ENCODE peak calls at places on chromosomes 3 and 15, in eight cellular contexts. One of them, this sample, is unnamed.
A peak's percentile ranks its signal among the peaks of the same experiment; 100 is the strongest.

GRCh38 chr15:46786886-46787285 is 930.4 kb upstream of the SEMA6D start:
- DNase-seq in mesothelial cell of epicardium: no peak
- DNase-seq in stimulated activated CD4-positive, alpha-beta T cell treated with anti-CD3 and anti-CD28 coated beads, Interleukin-4, amount 100 ng/mL, for 1 hour: no peak
- DNase-seq in A549: no peak
- DNase-seq in GM04504: no peak
- DNase-seq in HT-29: peak; percentile 16
- DNase-seq in NCI-H1092 treated with DMSO at 0.1 percent for 48 hours: peak; percentile 8
- DNase-seq in substantia nigra: no peak
- DNase-seq in this sample: no peak

GRCh38 chr3:147305533-147306241 is 100.7 kb downstream of the ZIC4 start:
- DNase-seq in mesothelial cell of epicardium: no peak
- DNase-seq in stimulated activated CD4-positive, alpha-beta T cell treated with anti-CD3 and anti-CD28 coated beads, Interleukin-4, amount 100 ng/mL, for 1 hour: no peak
- DNase-seq in A549: no peak
- DNase-seq in GM04504: no peak
- DNase-seq in HT-29: no peak
- DNase-seq in NCI-H1092 treated with DMSO at 0.1 percent for 48 hours: no peak
- DNase-seq in substantia nigra: no peak
- DNase-seq in this sample: no peak

GRCh38 chr3:39941941-39942340 is 132.5 kb downstream of the MYRIP start:
- DNase-seq in mesothelial cell of epicardium: no peak
- DNase-seq in stimulated activated CD4-positive, alpha-beta T cell treated with anti-CD3 and anti-CD28 coated beads, Interleukin-4, amount 100 ng/mL, for 1 hour: no peak
- DNase-seq in A549: no peak
- DNase-seq in GM04504: no peak
- DNase-seq in HT-29: no peak
- DNase-seq in NCI-H1092 treated with DMSO at 0.1 percent for 48 hours: peak; percentile 43
- DNase-seq in substantia nigra: no peak
- DNase-seq in this sample: no peak

GRCh38 chr3:165669967-165670366 is 167.3 kb downstream of the BCHE start:
- DNase-seq in mesothelial cell of epicardium: no peak
- DNase-seq in stimulated activated CD4-positive, alpha-beta T cell treated with anti-CD3 and anti-CD28 coated beads, Interleukin-4, amount 100 ng/mL, for 1 hour: no peak
- DNase-seq in A549: no peak
- DNase-seq in GM04504: no peak
- DNase-seq in HT-29: no peak
- DNase-seq in NCI-H1092 treated with DMSO at 0.1 percent for 48 hours: no peak
- DNase-seq in substantia nigra: no peak
- DNase-seq in this sample: no peak

GRCh38 chr15:55909036-55909811 is 84.2 kb downstream of the NEDD4 start:
- DNase-seq in mesothelial cell of epicardium: no peak
- DNase-seq in stimulated activated CD4-positive, alpha-beta T cell treated with anti-CD3 and anti-CD28 coated beads, Interleukin-4, amount 100 ng/mL, for 1 hour: no peak
- DNase-seq in A549: peak; percentile 66
- DNase-seq in GM04504: peak; percentile 51
- DNase-seq in HT-29: no peak
- DNase-seq in NCI-H1092 treated with DMSO at 0.1 percent for 48 hours: no peak
- DNase-seq in substantia nigra: no peak
- DNase-seq in this sample: no peak

GRCh38 chr3:179272385-179272784 is 21.5 kb upstream of the KCNMB3 start:
- DNase-seq in mesothelial cell of epicardium: no peak
- DNase-seq in stimulated activated CD4-positive, alpha-beta T cell treated with anti-CD3 and anti-CD28 coated beads, Interleukin-4, amount 100 ng/mL, for 1 hour: no peak
- DNase-seq in A549: peak; percentile 19
- DNase-seq in GM04504: no peak
- DNase-seq in HT-29: peak; percentile 31
- DNase-seq in NCI-H1092 treated with DMSO at 0.1 percent for 48 hours: no peak
- DNase-seq in substantia nigra: no peak
- DNase-seq in this sample: no peak

GRCh38 chr15:36185845-36186244 is 393.6 kb upstream of the CDIN1 start:
- DNase-seq in mesothelial cell of epicardium: no peak
- DNase-seq in stimulated activated CD4-positive, alpha-beta T cell treated with anti-CD3 and anti-CD28 coated beads, Interleukin-4, amount 100 ng/mL, for 1 hour: no peak
- DNase-seq in A549: no peak
- DNase-seq in GM04504: no peak
- DNase-seq in HT-29: no peak
- DNase-seq in NCI-H1092 treated with DMSO at 0.1 percent for 48 hours: no peak
- DNase-seq in substantia nigra: no peak
- DNase-seq in this sample: no peak

GRCh38 chr3:126312326-126312725 is 44.9 kb downstream of the KLF15 start:
- DNase-seq in mesothelial cell of epicardium: no peak
- DNase-seq in stimulated activated CD4-positive, alpha-beta T cell treated with anti-CD3 and anti-CD28 coated beads, Interleukin-4, amount 100 ng/mL, for 1 hour: no peak
- DNase-seq in A549: no peak
- DNase-seq in GM04504: no peak
- DNase-seq in HT-29: no peak
- DNase-seq in NCI-H1092 treated with DMSO at 0.1 percent for 48 hours: no peak
- DNase-seq in substantia nigra: no peak
- DNase-seq in this sample: no peak

GRCh38 chr15:73593278-73594074 is 39.7 kb downstream of the NPTN start:
- DNase-seq in mesothelial cell of epicardium: no peak
- DNase-seq in stimulated activated CD4-positive, alpha-beta T cell treated with anti-CD3 and anti-CD28 coated beads, Interleukin-4, amount 100 ng/mL, for 1 hour: no peak
- DNase-seq in A549: no peak
- DNase-seq in GM04504: no peak
- DNase-seq in HT-29: no peak
- DNase-seq in NCI-H1092 treated with DMSO at 0.1 percent for 48 hours: peak; percentile 20
- DNase-seq in substantia nigra: no peak
- DNase-seq in this sample: no peak

GRCh38 chr3:69541059-69541471 is 155.2 kb upstream of the FRMD4B start:
- DNase-seq in mesothelial cell of epicardium: no peak
- DNase-seq in stimulated activated CD4-positive, alpha-beta T cell treated with anti-CD3 and anti-CD28 coated beads, Interleukin-4, amount 100 ng/mL, for 1 hour: no peak
- DNase-seq in A549: no peak
- DNase-seq in GM04504: no peak
- DNase-seq in HT-29: peak; percentile 8
- DNase-seq in NCI-H1092 treated with DMSO at 0.1 percent for 48 hours: no peak
- DNase-seq in substantia nigra: no peak
- DNase-seq in this sample: no peak

This sample was measured in Peyer's patch.